ENCODE peak calls at places on chromosomes 2 and 18, in six cellular contexts. F is hepatocyte, E is A549, A is left ventricle myocardium inferior, U is psoas muscle, W is thoracic aorta. P is an unnamed sample.

GRCh38 chr2:28633739-28634138 is 117.9 kb upstream of the PPP1CB start:
- DNase-seq in F (peak; percentile 78), E (no peak), A (no peak), U (no peak), W (no peak), P (peak; percentile 82)

GRCh38 chr2:85578243-85579180 is 1.1 kb downstream of the VAMP8 start:
- DNase-seq in F (no peak), E (no peak), A (peak; percentile 56), U (peak; percentile 64), W (no peak), P (no peak)

GRCh38 chr2:197327073-197327775 is 16.6 kb upstream of the ANKRD44 start:
- DNase-seq in F (no peak), E (no peak), A (no peak), U (no peak), W (no peak), P (no peak)

GRCh38 chr2:85852979-85853498 is 35.8 kb downstream of the ST3GAL5 start:
- DNase-seq in F (no peak), E (no peak), A (no peak), U (no peak), W (no peak), P (no peak)

GRCh38 chr2:235191933-235192332 is 240.1 kb downstream of the SH3BP4 start:
- DNase-seq in F (no peak), E (no peak), A (peak; percentile 33), U (no peak), W (no peak), P (peak; percentile 42)

GRCh38 chr18:2111456-2111855 is 459.8 kb downstream of the METTL4 start:
- DNase-seq in F (no peak), E (no peak), A (no peak), U (no peak), W (no peak), P (no peak)

GRCh38 chr2:118911936-118912335 is 30.1 kb upstream of the MARCO start:
- DNase-seq in F (no peak), E (no peak), A (no peak), U (no peak), W (no peak), P (no peak)

GRCh38 chr18:77170850-77171410 is 38.3 kb upstream of the MBP start:
- DNase-seq in F (no peak), E (no peak), A (no peak), U (no peak), W (no peak), P (no peak)

GRCh38 chr2:27582129-27582694 is 630 bp upstream of the ZNF512 start:
- DNase-seq in F (no peak), E (no peak), A (no peak), U (no peak), W (no peak), P (no peak)

GRCh38 chr2:33409417-33409955 is 67.0 kb upstream of the RASGRP3 start:
- DNase-seq in F (no peak), E (no peak), A (no peak), U (no peak), W (no peak), P (no peak)

GRCh38 chr2:182616471-182617393 is 99.3 kb upstream of the DNAJC10 start:
- DNase-seq in F (no peak), E (no peak), A (no peak), U (no peak), W (no peak), P (no peak)

GRCh38 chr2:112712903-112713584 is 7.8 kb upstream of the NT5DC4 start:
- DNase-seq in F (no peak), E (no peak), A (no peak), U (no peak), W (no peak), P (peak; percentile 70)

GRCh38 chr2:61538920-61539559 is 884 bp upstream of the XPO1 start:
- DNase-seq in F (peak; percentile 59), E (no peak), A (no peak), U (no peak), W (no peak), P (peak; percentile 39)

GRCh38 chr2:6071536-6071935 is 379.4 kb downstream of the SOX11 start:
- DNase-seq in F (no peak), E (no peak), A (no peak), U (no peak), W (no peak), P (no peak)

GRCh38 chr2:49516427-49516826 is 362.1 kb upstream of the FSHR start:
- DNase-seq in F (no peak), E (no peak), A (no peak), U (no peak), W (no peak), P (no peak)

GRCh38 chr2:56299166-56299806 is 115.5 kb downstream of the CCDC85A start:
- DNase-seq in F (no peak), E (no peak), A (no peak), U (no peak), W (no peak), P (no peak)

GRCh38 chr2:134862069-134862468 is 23.7 kb downstream of the ACMSD start:
- DNase-seq in F (no peak), E (no peak), A (no peak), U (no peak), W (no peak), P (no peak)

GRCh38 chr18:24868760-24869237 is 408.4 kb downstream of the HRH4 start:
- DNase-seq in F (peak; percentile 26), E (no peak), A (no peak), U (no peak), W (no peak), P (no peak)

GRCh38 chr2:74991977-74992376 is 33.5 kb downstream of the POLE4 start:
- DNase-seq in F (peak; percentile 68), E (no peak), A (no peak), U (no peak), W (no peak), P (peak; percentile 97)

GRCh38 chr2:100560431-100560830 is 2.4 kb upstream of the PDCL3 start:
- DNase-seq in F (no peak), E (no peak), A (no peak), U (no peak), W (no peak), P (no peak)

GRCh38 chr18:41850781-41851180 is 104.3 kb upstream of the PIK3C3 start:
- DNase-seq in F (no peak), E (no peak), A (no peak), U (no peak), W (no peak), P (no peak)

GRCh38 chr2:88870267-88870839 is 178.9 kb downstream of the RPIA start:
- DNase-seq in F (no peak), E (no peak), A (no peak), U (no peak), W (no peak), P (no peak)

GRCh38 chr2:101114268-101114783 is 36.9 kb downstream of the TBC1D8 start:
- DNase-seq in F (no peak), E (no peak), A (no peak), U (no peak), W (no peak), P (no peak)

GRCh38 chr2:154013514-154013913 is 141.8 kb downstream of the GALNT13 start:
- DNase-seq in F (no peak), E (no peak), A (no peak), U (no peak), W (no peak), P (no peak)

DNA sequence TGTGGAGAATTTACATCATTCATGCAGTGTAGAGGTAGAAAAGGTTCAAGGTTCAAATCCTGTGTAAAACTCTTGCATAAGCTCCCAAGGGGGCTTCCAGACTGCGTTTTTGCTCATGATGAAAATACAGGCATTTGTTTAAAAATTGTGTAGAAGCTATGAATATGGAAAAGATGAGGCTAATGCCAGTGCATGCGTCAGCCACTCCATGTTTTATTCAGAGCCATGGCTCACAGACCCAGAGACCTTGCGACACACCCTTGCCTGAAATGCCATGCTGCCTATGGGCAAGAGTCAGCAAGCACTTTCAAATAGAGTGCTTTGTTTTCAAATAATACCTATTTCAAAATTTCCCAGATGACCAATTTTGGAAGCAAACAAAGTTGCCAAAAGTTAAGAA is 262.3 kb downstream of the TRIB2 start:
- DNase-seq in F (no peak), E (no peak), A (no peak), U (no peak), W (no peak), P (no peak)
- H3K27ac ChIP-seq in F (no peak overlapping the region), E (no peak overlapping the region), A (no peak overlapping the region), U (no peak overlapping the region), W (no peak overlapping the region), P (no peak overlapping the region)

DNA sequence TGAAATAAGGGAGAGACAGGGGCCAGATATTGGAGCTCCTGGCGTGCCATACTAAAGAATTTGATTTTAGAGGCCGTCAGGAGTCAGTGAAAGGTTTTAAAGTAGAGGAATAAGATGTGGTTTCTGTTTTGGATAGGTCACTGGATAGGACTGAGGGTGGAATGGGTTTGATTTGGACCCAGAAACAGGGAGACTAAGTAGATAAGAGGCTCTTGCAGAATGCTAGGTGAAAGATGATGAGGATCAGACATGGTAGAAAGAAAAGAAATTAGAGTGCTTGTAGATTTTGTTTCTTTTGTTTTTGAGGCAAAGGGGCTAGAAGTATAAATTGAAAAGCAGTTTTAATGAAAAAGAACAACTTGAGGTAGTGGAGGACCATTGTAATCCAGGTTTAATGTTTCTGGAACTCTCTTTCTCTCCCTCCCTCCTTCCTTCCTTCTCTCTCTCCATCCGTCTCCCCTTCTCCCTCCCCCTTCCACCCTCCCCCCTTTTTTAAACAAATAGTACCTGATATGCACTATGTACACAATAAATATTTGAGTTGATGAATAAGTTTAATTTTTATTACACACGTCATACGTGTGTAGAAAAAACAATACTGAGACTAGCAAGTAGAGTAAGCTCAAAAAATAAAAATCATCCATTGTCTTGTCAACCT is 1.9 kb downstream of the NDUFV2 start:
- DNase-seq in F (no peak), E (no peak), A (no peak), U (no peak), W (no peak), P (no peak)
- H3K4me1 ChIP-seq in F (peaks cover 46% of the 10 kb centered on the region), E (peaks cover 49% of the 10 kb centered on the region), A (peaks cover 78% of the 10 kb centered on the region), U (peaks cover 61% of the 10 kb centered on the region), W (peaks cover 43% of the 10 kb centered on the region), P (peaks cover 45% of the 10 kb centered on the region)

DNA sequence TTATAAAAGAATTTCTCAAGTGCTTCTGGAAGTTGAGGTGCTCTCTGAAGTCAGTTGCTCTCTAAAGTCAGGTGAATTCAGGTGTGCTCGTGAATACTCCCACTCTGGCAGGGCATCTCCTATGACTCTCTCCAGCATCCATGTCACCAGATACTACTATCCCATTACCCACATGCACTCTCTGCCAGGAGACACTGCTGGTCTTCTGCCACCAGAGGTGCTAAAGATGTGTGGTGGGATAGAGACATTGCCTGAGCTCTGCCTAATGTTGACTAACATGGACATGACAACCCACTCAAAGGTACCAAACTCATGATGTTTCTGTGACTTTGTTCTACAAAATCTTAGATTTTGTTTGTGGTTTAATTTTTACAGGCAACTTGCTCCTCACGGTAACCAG is 106.4 kb upstream of the HNRNPA3 start:
- DNase-seq in F (no peak), E (peak; percentile 13), A (no peak), U (no peak), W (no peak), P (no peak)
- TF ChIP-seq CTCF in F (no peak), E (no peak), A (no peak), U (no peak), W (no peak), P (no peak)

GRCh38 chr2:226739508-226740030 is 60.1 kb downstream of the IRS1 start:
- DNase-seq in F (no peak), E (no peak), A (no peak), U (no peak), W (no peak), P (no peak)

GRCh38 chr2:226738821-226739507 is 60.7 kb downstream of the IRS1 start:
- DNase-seq in F (no peak), E (no peak), A (no peak), U (no peak), W (no peak), P (peak; percentile 31)

GRCh38 chr2:226740039-226740648 is 59.5 kb downstream of the IRS1 start:
- DNase-seq in F (no peak), E (no peak), A (no peak), U (no peak), W (no peak), P (no peak)

GRCh38 chr2:226743911-226744310 is 55.7 kb downstream of the IRS1 start:
- DNase-seq in F (no peak), E (no peak), A (no peak), U (no peak), W (no peak), P (no peak)

GRCh38 chr2:226742346-226742745 is 57.3 kb downstream of the IRS1 start:
- DNase-seq in F (no peak), E (no peak), A (peak; percentile 37), U (peak; percentile 40), W (no peak), P (peak; percentile 33)
- H3K27ac ChIP-seq in F (no peak overlapping the region), E (no peak overlapping the region), A (peak overlapping the region; percentile 82), U (peak overlapping the region; percentile 91), W (peak overlapping the region; percentile 34), P (no peak overlapping the region)

P was measured in cardiac muscle cell.